ENCODE peak calls at places on chromosomes 12 and 14, in five cellular contexts. Y is cardiac muscle cell, O is IMR-90, I is right atrium auricular region, F is heart right ventricle. L is an unnamed sample.
A peak's percentile ranks its signal among the peaks of the same experiment; 100 is the strongest.

GRCh38 chr14:91929700-91930099 is 17.8 kb downstream of the FBLN5 start:
- DNase-seq in F (no peak), I (no peak), Y (peak; percentile 30), O (peak; percentile 40), L (peak; percentile 33)

GRCh38 chr12:122687091-122687490 is 16.1 kb downstream of the HCAR2 start:
- DNase-seq in Y (peak; percentile 53), F (no peak), I (no peak), O (peak; percentile 25), L (peak; percentile 69)

GRCh38 chr12:52277486-52278245 is 3.2 kb downstream of the KRT86 start:
- DNase-seq in I (no peak), Y (no peak), F (no peak), O (no peak), L (no peak)

GRCh38 chr14:91415794-91416743 is 1.6 kb downstream of the CCDC88C start:
- DNase-seq in I (no peak), F (no peak), O (no peak), Y (no peak), L (no peak)

GRCh38 chr14:49483266-49483665 is 102.9 kb downstream of the RPS29 start:
- DNase-seq in Y (no peak), O (no peak), I (no peak), F (no peak), L (no peak)

GRCh38 chr12:104011265-104011664 is 38.7 kb downstream of the GLT8D2 start:
- DNase-seq in I (no peak), F (no peak), Y (peak; percentile 84), O (peak; percentile 96), L (peak; percentile 88)

GRCh38 chr14:62213516-62213915 is 451.3 kb downstream of the SNAPC1 start:
- DNase-seq in O (peak; percentile 83), I (no peak), F (no peak), Y (peak; percentile 62), L (peak; percentile 78)

GRCh38 chr14:72907886-72908285 is 14.0 kb upstream of the DPF3 start:
- DNase-seq in O (peak; percentile 85), Y (peak; percentile 36), F (no peak), I (no peak), L (peak; percentile 84)

GRCh38 chr12:132310181-132311040 is 19.0 kb downstream of the GALNT9 start:
- DNase-seq in O (no peak), F (no peak), I (no peak), Y (peak; percentile 24), L (no peak)

GRCh38 chr12:56261503-56262230 is 3.5 kb upstream of the ANKRD52 start:
- DNase-seq in I (no peak), Y (peak; percentile 27), F (no peak), O (peak; percentile 71), L (peak; percentile 67)

GRCh38 chr14:60753264-60754126 is 18.9 kb downstream of the MNAT1 start:
- DNase-seq in Y (peak; percentile 45), O (peak; percentile 40), I (no peak), F (no peak), L (peak; percentile 62)
- H3K4me3 ChIP-seq in Y (no peak overlapping the region), O (no peak overlapping the region), I (no peak overlapping the region), F (no peak overlapping the region), L (no peak overlapping the region)

GRCh38 chr12:68012712-68013111 is 23.5 kb downstream of the IFNG-AS1 start:
- DNase-seq in I (no peak), F (no peak), Y (no peak), O (no peak), L (no peak)
- H3K4me3 ChIP-seq in I (no peak overlapping the region), F (no peak overlapping the region), Y (no peak overlapping the region), O (no peak overlapping the region), L (no peak overlapping the region)

GRCh38 chr12:15323530-15323929 is 1.2 kb downstream of the PTPRO start:
- DNase-seq in I (no peak), O (no peak), F (no peak), Y (no peak), L (no peak)
- H3K4me3 ChIP-seq in I (no peak overlapping the region), O (no peak overlapping the region), F (no peak overlapping the region), Y (no peak overlapping the region), L (no peak overlapping the region)

GRCh38 chr12:68934392-68934791 is 1.4 kb upstream of the CPM start:
- DNase-seq in Y (no peak), O (no peak), I (no peak), F (no peak), L (no peak)

GRCh38 chr12:68932701-68933563 is at the start of gene CPM:
- DNase-seq in Y (peak; percentile 68), I (peak; percentile 62), O (peak; percentile 25), F (peak; percentile 43), L (peak; percentile 48)

GRCh38 chr12:68932123-68932700 is 759 bp downstream of the CPM start:
- DNase-seq in O (no peak), I (no peak), F (no peak), Y (no peak), L (no peak)

GRCh38 chr12:68933564-68933893 is 558 bp upstream of the CPM start:
- DNase-seq in I (no peak), F (no peak), O (no peak), Y (no peak), L (no peak)

GRCh38 chr12:68930178-68930577 is 2.8 kb downstream of the CPM start:
- DNase-seq in O (no peak), F (no peak), Y (no peak), I (no peak), L (no peak)
- H3K4me3 ChIP-seq in O (no peak overlapping the region), F (peak overlapping the region; percentile 75), Y (no peak overlapping the region), I (no peak overlapping the region), L (no peak overlapping the region)

GRCh38 chr12:6430990-6431353 is 13.8 kb upstream of the CD27 start:
- DNase-seq in O (peak; percentile 29), F (no peak), Y (no peak), I (no peak), L (peak; percentile 6)
- H3K4me3 ChIP-seq in O (no peak overlapping the region), F (peak overlapping the region; percentile 34), Y (no peak overlapping the region), I (no peak overlapping the region), L (no peak overlapping the region)

DNA sequence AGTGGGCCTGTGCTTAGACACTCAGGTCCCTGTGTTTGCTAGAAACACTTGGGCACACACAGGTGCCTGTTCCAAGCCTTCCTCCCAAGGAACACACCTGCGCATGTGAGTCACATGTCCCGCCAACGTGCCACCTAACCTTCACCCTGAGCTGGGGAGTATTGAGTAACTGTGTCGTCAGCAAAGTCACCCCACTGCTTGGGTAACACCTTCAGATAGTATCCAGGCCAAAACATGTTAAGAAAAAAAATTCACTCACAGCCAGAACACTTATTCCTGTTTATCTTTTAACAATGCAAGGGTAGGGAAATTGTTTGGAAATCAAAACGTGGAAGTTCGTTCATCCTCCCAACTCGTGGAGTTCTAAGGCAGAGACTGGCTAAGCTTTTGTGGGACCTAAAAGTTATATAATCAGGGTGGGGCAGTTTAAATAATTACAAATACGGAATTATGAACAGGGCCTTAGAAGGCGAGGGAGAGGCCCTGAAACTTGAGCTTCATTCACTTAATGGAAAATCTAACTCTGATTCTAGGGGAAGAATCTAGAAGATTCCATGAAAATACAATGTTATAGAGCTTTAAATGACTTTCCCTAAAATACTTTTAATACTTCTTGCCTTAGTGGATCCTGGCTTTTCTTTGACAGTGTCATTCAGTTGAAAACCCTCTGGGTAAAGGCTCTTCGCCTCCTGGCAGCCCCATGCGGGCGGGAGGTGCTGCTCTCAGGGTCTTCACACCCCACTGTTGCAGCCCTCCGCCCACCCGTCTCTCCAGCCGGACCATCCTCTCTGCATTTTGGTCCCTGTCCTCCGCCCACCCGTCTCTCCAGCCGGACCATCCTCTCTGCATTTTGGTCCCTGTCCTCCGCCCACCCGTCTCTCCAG is 30.3 kb upstream of the ADIPOR2 start:
- DNase-seq in O (no peak), I (peak; percentile 84), F (peak; percentile 48), Y (peak; percentile 29), L (peak; percentile 25)
- H3K4me3 ChIP-seq in O (no peak overlapping the region), I (no peak overlapping the region), F (peak overlapping the region; percentile 24), Y (no peak overlapping the region), L (no peak overlapping the region)

L was measured in choroid plexus epithelial cell.